ENCODE peak calls at places on chromosomes 3 and 15, in ten cellular contexts. R is endodermal cell, E is left ventricle myocardium inferior, B is esophagus squamous epithelium, O is OCI-LY7, I is colonic mucosa, U is HepG2, N is uterus, L is mucosa of descending colon, K is ovary. Z is an unnamed sample. For H3K9me3, the result is how much of the 10 kb centered on the place peaks cover.

GRCh38 chr15:68402432-68403160 is 29.4 kb downstream of the ITGA11 start:
- DNase-seq in R (peak), E (no peak), B (no peak), O (no peak), I (no peak), U (no peak), N (peak), L (no peak), K (no peak), Z (peak)

GRCh38 chr15:58947179-58947578 is 13.7 kb upstream of the SLTM start:
- DNase-seq in R (no peak), E (no peak), B (no peak), O (no peak), I (no peak), U (no peak), N (no peak), L (no peak), K (no peak), Z (no peak)

GRCh38 chr3:195897081-195897852 is 11.1 kb downstream of the TNK2 start:
- DNase-seq in R (peak), E (no peak), B (no peak), O (no peak), I (no peak), U (no peak), N (peak), L (no peak), K (peak), Z (peak)

GRCh38 chr3:31166249-31166885 is 271.9 kb upstream of the GADL1 start:
- DNase-seq in R (no peak), E (no peak), B (no peak), O (no peak), I (no peak), U (no peak), N (no peak), L (peak), K (no peak), Z (no peak)

GRCh38 chr3:81799403-81799802 is 38.0 kb upstream of the GBE1 start:
- DNase-seq in R (no peak), E (no peak), B (no peak), O (no peak), I (no peak), U (no peak), N (no peak), L (no peak), K (no peak), Z (no peak)

GRCh38 chr15:28995721-28996120 is 109.9 kb downstream of the APBA2 start:
- DNase-seq in R (no peak), E (no peak), B (no peak), O (no peak), I (no peak), U (no peak), N (no peak), L (no peak), K (no peak), Z (no peak)

GRCh38 chr3:37237252-37237651 is 62.9 kb upstream of the LRRFIP2 start:
- DNase-seq in R (no peak), E (no peak), B (no peak), O (no peak), I (no peak), U (no peak), N (no peak), L (no peak), K (no peak), Z (no peak)

GRCh38 chr3:99532246-99532645 is 106.1 kb upstream of the COL8A1 start:
- DNase-seq in R (peak), E (no peak), B (no peak), O (peak), I (peak), U (peak), N (no peak), L (peak), K (no peak), Z (no peak)

GRCh38 chr3:153173758-153174516 is 11.9 kb downstream of the RAP2B start:
- DNase-seq in R (peak), E (no peak), B (no peak), O (peak), I (no peak), U (peak), N (no peak), L (no peak), K (no peak), Z (no peak)

GRCh38 chr15:74808840-74809229 is 3.8 kb upstream of the LMAN1L start:
- DNase-seq in R (peak), E (no peak), B (no peak), O (no peak), I (no peak), U (no peak), N (no peak), L (no peak), K (no peak), Z (no peak)

GRCh38 chr15:34490421-34491193 is 53.0 kb upstream of the GOLGA8A start:
- DNase-seq in R (peak), E (no peak), B (no peak), O (no peak), I (no peak), U (no peak), N (no peak), L (no peak), K (no peak), Z (no peak)

GRCh38 chr3:144652573-144652972 is 681.0 kb downstream of the DIPK2A start:
- DNase-seq in R (no peak), E (no peak), B (no peak), O (no peak), I (no peak), U (no peak), N (no peak), L (no peak), K (no peak), Z (no peak)

GRCh38 chr3:187185759-187186158 is 11.5 kb upstream of the RTP1 start:
- DNase-seq in R (peak), E (no peak), B (no peak), O (no peak), I (no peak), U (no peak), N (no peak), L (no peak), K (no peak), Z (no peak)

GRCh38 chr15:101359365-101359947 is 64.4 kb upstream of the SNRPA1 start:
- DNase-seq in R (no peak), E (no peak), B (no peak), O (no peak), I (no peak), U (no peak), N (no peak), L (no peak), K (no peak), Z (no peak)

GRCh38 chr15:77569647-77570186 is 63.0 kb downstream of the LINGO1 start:
- DNase-seq in R (no peak), E (no peak), B (no peak), O (no peak), I (no peak), U (peak), N (no peak), L (no peak), K (no peak), Z (no peak)

GRCh38 chr3:16817201-16817600 is 67.6 kb upstream of the PLCL2 start:
- DNase-seq in R (no peak), E (no peak), B (no peak), O (no peak), I (no peak), U (no peak), N (no peak), L (no peak), K (no peak), Z (no peak)

GRCh38 chr15:46111730-46112129 is 476.9 kb downstream of the SQOR start:
- DNase-seq in R (peak), E (no peak), B (no peak), O (no peak), I (no peak), U (no peak), N (no peak), L (no peak), K (no peak), Z (no peak)

GRCh38 chr3:89032331-89033063 is 74.9 kb upstream of the EPHA3 start:
- DNase-seq in R (no peak), E (no peak), B (no peak), O (no peak), I (no peak), U (no peak), N (no peak), L (no peak), K (no peak), Z (no peak)

GRCh38 chr3:55143928-55144671 is 216.2 kb upstream of the LRTM1 start:
- DNase-seq in R (no peak), E (no peak), B (no peak), O (no peak), I (no peak), U (no peak), N (no peak), L (no peak), K (no peak), Z (no peak)

GRCh38 chr3:173045770-173046382 is 95.2 kb downstream of the SPATA16 start:
- DNase-seq in R (no peak), E (no peak), B (no peak), O (no peak), I (no peak), U (no peak), N (no peak), L (no peak), K (no peak), Z (no peak)

GRCh38 chr3:104460477-104461406 is 906.0 kb upstream of the ALCAM start:
- DNase-seq in R (peak), E (no peak), B (no peak), O (peak), I (no peak), U (no peak), N (no peak), L (no peak), K (no peak), Z (no peak)

GRCh38 chr3:131421957-131422498 is 40.5 kb downstream of the NUDT16 start:
- DNase-seq in R (no peak), E (no peak), B (no peak), O (no peak), I (no peak), U (no peak), N (no peak), L (no peak), K (no peak), Z (no peak)

GRCh38 chr3:37347941-37348340 is 173.6 kb upstream of the LRRFIP2 start:
- DNase-seq in R (no peak), E (no peak), B (no peak), O (no peak), I (no peak), U (no peak), N (no peak), L (no peak), K (no peak), Z (no peak)

GRCh38 chr3:1375145-1375544 is 282.3 kb downstream of the CNTN6 start:
- DNase-seq in R (no peak), E (no peak), B (no peak), O (no peak), I (no peak), U (no peak), N (no peak), L (no peak), K (no peak), Z (no peak)

GRCh38 chr3:141877911-141878310 is 1.5 kb downstream of the ATP1B3 start:
- DNase-seq in R (no peak), E (no peak), B (no peak), O (peak), I (peak), U (no peak), N (no peak), L (peak), K (no peak), Z (no peak)

GRCh38 chr15:101078669-101079323 is 159.6 kb downstream of the LRRK1 start:
- DNase-seq in R (peak), E (no peak), B (no peak), O (no peak), I (no peak), U (no peak), N (no peak), L (no peak), K (no peak), Z (peak)

GRCh38 chr15:65927545-65927944 is 58.3 kb downstream of the RAB11A start:
- DNase-seq in R (peak), E (no peak), B (no peak), O (no peak), I (no peak), U (no peak), N (no peak), L (no peak), K (no peak), Z (no peak)
- TF ChIP-seq CTCF in R (peak), E (peak), B (no peak), O (no peak), I (no peak), U (peak), N (no peak), L (no peak), K (no peak), Z (no peak)

GRCh38 chr15:84816694-84817460 is at the start of gene ALPK3:
- DNase-seq in R (peak), E (peak), B (no peak), O (no peak), I (no peak), U (no peak), N (no peak), L (peak), K (no peak), Z (peak)
- H3K9me3 ChIP-seq in R (under half), E (under half), B (under half), O (under half), I (under half), U (under half), N (under half), L (under half), K (under half), Z (under half)

GRCh38 chr3:50118237-50118636 is 29.5 kb downstream of the RBM5 start:
- DNase-seq in R (no peak), E (no peak), B (no peak), O (no peak), I (no peak), U (no peak), N (no peak), L (no peak), K (no peak), Z (no peak)
- TF ChIP-seq CTCF in R (no peak), E (no peak), B (no peak), O (no peak), I (no peak), U (no peak), N (no peak), L (no peak), K (no peak), Z (no peak)

GRCh38 chr3:161449784-161450183 is 46.8 kb upstream of the OTOL1 start:
- DNase-seq in R (no peak), E (no peak), B (no peak), O (no peak), I (no peak), U (no peak), N (no peak), L (no peak), K (no peak), Z (no peak)

GRCh38 chr3:161443921-161444457 is 52.6 kb upstream of the OTOL1 start:
- DNase-seq in R (no peak), E (no peak), B (no peak), O (no peak), I (no peak), U (peak), N (no peak), L (no peak), K (no peak), Z (no peak)

GRCh38 chr3:161444678-161445077 is 51.9 kb upstream of the OTOL1 start:
- DNase-seq in R (no peak), E (no peak), B (no peak), O (no peak), I (no peak), U (no peak), N (no peak), L (no peak), K (no peak), Z (no peak)
- H3K9me3 ChIP-seq in R (under half), E (under half), B (under half), O (under half), I (under half), U (under half), N (under half), L (under half), K (under half), Z (under half)

GRCh38 chr15:87672309-87672897 is 584.1 kb downstream of the NTRK3 start:
- DNase-seq in R (peak), E (peak), B (no peak), O (no peak), I (no peak), U (no peak), N (peak), L (peak), K (no peak), Z (no peak)
- TF ChIP-seq CTCF in R (peak), E (peak), B (peak), O (peak), I (no peak), U (no peak), N (peak), L (no peak), K (no peak), Z (no peak)

DNA sequence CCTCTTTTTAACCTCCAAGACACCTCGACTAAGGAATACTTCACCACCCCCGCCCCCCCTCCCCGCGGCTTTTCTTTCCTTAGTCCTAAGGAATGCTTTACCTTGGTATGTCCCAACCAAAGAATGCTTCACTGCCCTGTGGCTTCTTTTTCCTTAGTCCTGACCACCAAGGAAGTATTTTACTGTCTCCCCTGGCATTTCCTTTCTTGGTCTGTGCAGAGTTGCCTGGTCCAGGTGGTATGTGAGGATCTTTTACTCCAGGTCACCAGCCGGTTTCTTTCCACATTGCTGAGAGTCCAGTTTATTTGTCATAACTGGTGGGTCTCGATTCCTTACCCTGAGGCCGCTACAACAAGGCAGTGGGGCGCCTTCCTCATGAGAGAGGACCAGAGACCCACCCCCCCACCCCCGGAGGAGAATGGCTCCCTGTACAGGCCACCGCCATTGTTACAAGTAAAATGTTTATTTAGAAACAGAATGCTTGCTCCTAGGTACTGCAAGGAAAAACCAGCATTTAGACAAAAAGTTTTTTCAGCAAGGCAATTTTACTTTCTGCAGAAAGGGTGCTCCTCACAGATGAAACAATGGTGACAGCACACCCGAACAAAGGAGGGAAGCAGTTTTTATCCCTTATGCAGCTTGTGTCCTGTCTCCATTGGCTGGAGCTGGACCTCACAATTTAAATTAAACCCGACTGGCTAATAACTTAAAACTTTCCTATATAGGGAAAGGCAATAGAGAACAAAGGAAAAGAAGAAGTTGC is 23.1 kb upstream of the MTHFS start:
- DNase-seq in R (peak), E (no peak), B (no peak), O (peak), I (no peak), U (no peak), N (no peak), L (no peak), K (no peak), Z (no peak)
- H3K9me3 ChIP-seq in R (half or more), E (half or more), B (under half), O (half or more), I (under half), U (under half), N (under half), L (half or more), K (under half), Z (under half)

GRCh38 chr15:84657748-84658079 is 285 bp downstream of the NMB start:
- DNase-seq in R (no peak), E (no peak), B (no peak), O (no peak), I (no peak), U (no peak), N (peak), L (peak), K (no peak), Z (peak)
- TF ChIP-seq CTCF in R (no peak), E (no peak), B (no peak), O (no peak), I (no peak), U (no peak), N (no peak), L (no peak), K (no peak), Z (no peak)

DNA sequence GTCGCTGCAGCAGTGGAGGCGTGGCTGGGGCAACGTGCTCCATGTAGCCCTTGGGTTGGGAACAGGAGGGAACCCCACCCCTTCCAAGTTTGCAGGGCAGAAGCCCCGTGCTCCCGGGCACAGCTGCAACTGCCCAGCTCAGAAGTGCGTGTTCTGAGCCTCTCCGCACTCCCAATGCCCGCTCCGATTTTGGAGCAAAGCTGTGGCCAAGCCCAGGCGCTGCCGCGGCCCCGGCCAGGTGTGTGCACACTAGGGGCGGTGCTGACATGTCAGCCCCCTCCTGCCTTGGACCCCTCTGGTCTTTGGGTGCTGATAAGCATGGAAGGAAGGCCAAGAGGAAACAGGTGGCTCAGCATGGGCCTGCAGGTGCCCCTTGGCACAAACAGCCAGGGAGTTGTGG is 87.6 kb upstream of the TTBK2 start:
- DNase-seq in R (no peak), E (no peak), B (no peak), O (no peak), I (no peak), U (no peak), N (no peak), L (no peak), K (no peak), Z (no peak)
- H3K9me3 ChIP-seq in R (half or more), E (under half), B (under half), O (under half), I (under half), U (under half), N (under half), L (under half), K (under half), Z (under half)